ENCODE peak calls at places on chromosomes 11 and 22, in eight cellular contexts. F is NCI-H1092 treated with DMSO at 0.1 percent for 48 hours, Y is NCI-H1105, W is LoVo, V is neural crest cell, J is COR-L47, E is T-helper 9 cell, H is tibial artery. R is an unnamed sample.
A peak's percentile ranks its signal among the peaks of the same experiment; 100 is the strongest.

GRCh38 chr11:114288139-114288538 is 8.1 kb upstream of the NNMT start:
- DNase-seq in W (no peak), F (no peak), H (no peak), J (no peak), Y (no peak), V (no peak), E (no peak), R (no peak)

GRCh38 chr11:504053-504993 is 2.7 kb downstream of the RNH1 start:
- DNase-seq in Y (no peak), F (no peak), V (no peak), W (no peak), J (no peak), E (no peak), H (peak; percentile 65), R (no peak)

GRCh38 chr11:8963569-8964323 is 496 bp downstream of the TMEM9B start:
- DNase-seq in F (peak; percentile 82), E (peak; percentile 58), V (no peak), J (peak; percentile 80), H (peak; percentile 59), Y (peak; percentile 74), W (peak; percentile 79), R (peak; percentile 60)

GRCh38 chr11:6757373-6757967 is 14.3 kb downstream of the OR2AG2 start:
- DNase-seq in J (peak; percentile 2), V (peak; percentile 48), W (peak; percentile 36), E (peak; percentile 38), F (peak; percentile 27), H (peak; percentile 34), Y (peak; percentile 21), R (no peak)

GRCh38 chr11:104222464-104222863 is 58.5 kb upstream of the PDGFD start:
- DNase-seq in F (no peak), V (no peak), J (no peak), H (no peak), E (no peak), Y (no peak), W (no peak), R (no peak)

GRCh38 chr22:27794244-27794643 is 7.3 kb downstream of the MN1 start:
- DNase-seq in W (no peak), J (no peak), F (no peak), Y (no peak), E (no peak), V (no peak), H (no peak), R (no peak)

GRCh38 chr22:36457688-36458450 is 23.6 kb downstream of the TXN2 start:
- DNase-seq in Y (no peak), W (no peak), F (no peak), H (no peak), E (no peak), J (no peak), V (no peak), R (no peak)

GRCh38 chr11:91299980-91300379 is 924.6 kb upstream of the FAT3 start:
- DNase-seq in V (no peak), H (no peak), F (no peak), J (no peak), W (no peak), E (no peak), Y (no peak), R (no peak)

GRCh38 chr11:13721760-13722159 is 53.3 kb downstream of the FAR1 start:
- DNase-seq in H (no peak), V (no peak), E (no peak), F (no peak), Y (no peak), W (no peak), J (no peak), R (no peak)

GRCh38 chr11:125932301-125932700 is 13.5 kb upstream of the VSIG10L2 start:
- DNase-seq in F (no peak), W (no peak), V (no peak), Y (no peak), E (no peak), J (no peak), H (no peak), R (no peak)

GRCh38 chr11:110000045-110000502 is 93.1 kb upstream of the ZC3H12C start:
- DNase-seq in W (peak; percentile 27), V (no peak), J (no peak), F (no peak), E (no peak), H (no peak), Y (no peak), R (no peak)

GRCh38 chr11:41058138-41058537 is 401.3 kb downstream of the LRRC4C start:
- DNase-seq in F (no peak), E (no peak), H (no peak), J (no peak), Y (no peak), V (no peak), W (no peak), R (no peak)